ENCODE peak calls at places on chromosomes 4 and X, in five cellular contexts. W, O, Q, U and L are unnamed samples.

GRCh38 chrX:111338095-111338698 is 67.9 kb upstream of the CAPN6 start:
- DNase-seq in W (no peak), Q (no peak), U (no peak), O (no peak), L (no peak)

GRCh38 chr4:123777297-123777859 is 380.8 kb downstream of the SPRY1 start:
- DNase-seq in O (no peak), W (no peak), U (no peak), Q (peak), L (no peak)

GRCh38 chrX:129641941-129642340 is 12.8 kb downstream of the APLN start:
- DNase-seq in Q (no peak), O (no peak), W (no peak), U (no peak), L (no peak)

GRCh38 chr4:106149026-106149425 is 167.0 kb downstream of the TBCK start:
- DNase-seq in Q (no peak), O (no peak), W (no peak), U (no peak), L (no peak)

GRCh38 chr4:25767877-25768475 is 94.8 kb downstream of the SEL1L3 start:
- DNase-seq in O (peak), U (peak), Q (peak), W (peak), L (peak)

GRCh38 chrX:110836982-110837381 is 41.4 kb upstream of the CHRDL1 start:
- DNase-seq in O (peak), Q (no peak), U (no peak), W (no peak), L (no peak)

GRCh38 chr4:92303621-92304027 is at the start of gene GRID2:
- DNase-seq in Q (no peak), W (no peak), U (peak), O (peak), L (no peak)

GRCh38 chrX:10833299-10834169 is 213.1 kb upstream of the MID1 start:
- DNase-seq in W (no peak), U (no peak), Q (no peak), O (peak), L (no peak)

GRCh38 chr4:115090483-115091075 is 22.8 kb downstream of the NDST4 start:
- DNase-seq in Q (no peak), U (peak), W (peak), O (peak), L (no peak)

GRCh38 chr4:141180991-141181760 is 39.5 kb upstream of the ZNF330 start:
- DNase-seq in W (no peak), U (no peak), Q (no peak), O (no peak), L (no peak)

GRCh38 chrX:110108381-110108796 is 105.5 kb downstream of the TMEM164 start:
- DNase-seq in W (peak), O (no peak), U (peak), Q (no peak), L (peak)

GRCh38 chr4:25532579-25532978 is 123.1 kb upstream of the SLC34A2 start:
- DNase-seq in U (no peak), W (no peak), O (no peak), Q (no peak), L (no peak)

GRCh38 chr4:77852892-77853495 is 9.6 kb upstream of the MRPL1 start:
- DNase-seq in O (no peak), Q (no peak), U (no peak), W (no peak), L (no peak)

GRCh38 chr4:94925764-94926347 is 168.1 kb downstream of the BMPR1B start:
- DNase-seq in W (no peak), U (no peak), Q (no peak), O (no peak), L (no peak)

GRCh38 chrX:130091976-130092522 is 18.2 kb downstream of the ELF4 start:
- DNase-seq in O (no peak), Q (peak), U (no peak), W (no peak), L (peak)

GRCh38 chr4:73446336-73446938 is 10.4 kb downstream of the AFP start:
- DNase-seq in Q (no peak), W (peak), O (peak), U (peak), L (no peak)

GRCh38 chr4:15078682-15079642 is 76.7 kb downstream of the CPEB2 start:
- DNase-seq in U (peak), Q (no peak), O (no peak), W (no peak), L (no peak)

GRCh38 chr4:157004279-157005161 is 32.9 kb upstream of the PDGFC start:
- DNase-seq in W (no peak), U (no peak), Q (no peak), O (no peak), L (no peak)

GRCh38 chrX:46325312-46325877 is 219.8 kb downstream of the ZNF674 start:
- DNase-seq in W (peak), O (peak), U (peak), Q (no peak), L (no peak)

GRCh38 chr4:138841341-138841740 is 174.2 kb upstream of the NOCT start:
- DNase-seq in O (no peak), Q (no peak), U (no peak), W (no peak), L (no peak)

GRCh38 chr4:124940387-124940786 is 227.9 kb upstream of the ANKRD50 start:
- DNase-seq in Q (no peak), U (peak), O (no peak), W (peak), L (no peak)

GRCh38 chr4:154559931-154560801 is 2.6 kb upstream of the FGB start:
- DNase-seq in W (no peak), Q (no peak), O (no peak), U (no peak), L (no peak)

GRCh38 chrX:119201570-119201969 is 34.5 kb upstream of the PGRMC1 start:
- DNase-seq in O (no peak), W (no peak), U (no peak), Q (no peak), L (no peak)

GRCh38 chrX:49193542-49193964 is 6.4 kb downstream of the SYP start:
- DNase-seq in O (no peak), W (no peak), Q (no peak), U (no peak), L (no peak)

GRCh38 chrX:153305941-153306464 is 15.6 kb downstream of the PNMA6F start:
- DNase-seq in Q (no peak), O (no peak), W (no peak), U (no peak), L (no peak)

GRCh38 chr4:153074501-153075255 is 129.6 kb upstream of the TRIM2 start:
- DNase-seq in W (no peak), U (no peak), Q (no peak), O (no peak), L (no peak)

GRCh38 chr4:68953056-68953455 is 1.5 kb upstream of the UGT2A3 start:
- DNase-seq in W (no peak), Q (no peak), U (no peak), O (no peak), L (no peak)

GRCh38 chr4:148061795-148062194 is 329.9 kb downstream of the ARHGAP10 start:
- DNase-seq in Q (no peak), W (no peak), U (no peak), O (no peak), L (no peak)

GRCh38 chr4:123783936-123784335 is 387.3 kb downstream of the SPRY1 start:
- DNase-seq in W (no peak), U (peak), O (no peak), Q (no peak), L (no peak)

GRCh38 chr4:6709230-6710114 is at the start of gene MRFAP1L1:
- DNase-seq in Q (peak), W (peak), O (peak), U (peak), L (peak)
- TF ChIP-seq CTCF in Q (peak), W (peak), O (peak), U (no peak), L (no peak)

DNA sequence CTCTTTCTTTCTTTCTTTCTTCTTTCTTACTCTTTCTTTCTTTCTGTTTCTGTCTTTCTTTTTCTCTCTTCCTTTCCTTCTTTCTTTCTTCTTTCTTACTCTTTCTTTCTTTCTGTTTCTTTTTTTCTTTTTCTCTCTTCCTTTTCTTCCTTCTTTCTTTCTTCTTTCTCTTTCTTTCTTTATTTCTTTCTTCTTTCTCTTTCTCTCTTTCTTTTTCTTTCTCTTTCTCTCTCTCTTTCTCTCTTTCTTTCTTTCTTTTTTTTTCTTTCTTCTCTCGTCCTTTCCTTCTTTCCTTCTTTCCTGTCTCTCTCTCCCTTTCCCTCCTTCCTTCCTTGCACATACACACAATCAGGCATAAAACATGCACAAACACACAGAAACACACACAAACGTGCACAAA is 79.3 kb upstream of the SHOX start:
- DNase-seq in O (no peak), Q (no peak), W (no peak), U (no peak), L (no peak)
- TF ChIP-seq CTCF in O (no peak), Q (no peak), W (no peak), U (no peak), L (no peak)

DNA sequence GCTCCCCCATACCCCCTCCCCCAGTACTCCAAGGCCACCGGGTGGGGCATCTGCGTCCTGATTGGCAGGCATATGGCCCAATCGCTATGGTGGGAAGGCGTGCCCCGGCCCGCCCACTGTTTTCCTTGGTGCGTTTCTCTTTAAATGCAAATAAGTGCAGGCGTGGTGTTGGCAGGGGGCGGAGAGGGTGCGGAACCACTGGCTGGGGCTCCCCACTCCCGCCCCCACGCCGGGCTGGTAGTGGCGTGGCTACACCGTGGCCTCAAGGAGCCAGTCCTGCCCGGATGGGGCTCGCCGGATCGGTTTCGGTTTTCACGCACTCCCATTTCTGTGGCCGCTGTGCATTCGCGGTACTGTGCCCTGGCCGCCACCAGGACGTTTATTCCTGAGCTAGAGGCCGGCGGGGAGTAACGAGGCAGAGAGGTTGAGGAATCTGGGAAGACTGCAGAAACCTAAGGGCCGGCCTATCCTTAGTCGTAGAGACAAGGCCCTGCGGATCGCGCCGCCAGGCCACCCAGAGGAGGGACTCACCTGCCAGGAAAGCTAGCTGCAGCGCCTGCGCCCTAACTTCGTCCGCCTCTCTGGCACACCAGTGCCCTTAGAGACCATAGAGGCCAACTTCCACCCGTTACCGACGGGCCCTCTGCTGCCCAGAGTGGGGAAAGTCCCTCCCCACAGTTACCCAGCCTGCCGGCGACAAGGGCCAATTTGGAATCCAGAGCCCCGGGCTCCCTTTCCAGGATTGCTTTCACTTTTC is 405 bp upstream of the AMER1 start:
- DNase-seq in Q (peak), O (peak), U (peak), W (peak), L (peak)
- TF ChIP-seq CTCF in Q (peak), O (peak), U (no peak), W (no peak), L (no peak)

GRCh38 chr4:179071120-179071519 is 1628.9 kb upstream of the AGA start:
- DNase-seq in U (no peak), Q (no peak), O (no peak), W (no peak), L (no peak)
- TF ChIP-seq CTCF in U (no peak), Q (no peak), O (no peak), W (no peak), L (no peak)